ENCODE peak calls at places on chromosomes 4 and X, in ten cellular contexts. One of them, this sample, is unnamed.

GRCh38 chr4:118280501-118281218 is 72.1 kb downstream of the PRSS12 start:
- DNase-seq in brain pericyte: peak
- DNase-seq in IMR-90: peak
- DNase-seq in Kasumi-1: peak
- DNase-seq in GM12892: no peak
- DNase-seq in activated CD4-positive, alpha-beta T cell treated with anti-CD3 and anti-CD28 coated beads for 24 hours: peak
- DNase-seq in ELF-1: peak
- DNase-seq in left colon: peak
- DNase-seq in CD8-positive, alpha-beta memory T cell: peak
- DNase-seq in omental fat pad: no peak
- DNase-seq in this sample: peak

GRCh38 chr4:7524841-7525240 is 90.1 kb upstream of the PSAPL1 start:
- DNase-seq in omental fat pad: no peak
- DNase-seq in brain pericyte: no peak
- DNase-seq in left colon: no peak
- DNase-seq in Kasumi-1: no peak
- DNase-seq in activated CD4-positive, alpha-beta T cell treated with anti-CD3 and anti-CD28 coated beads for 24 hours: no peak
- DNase-seq in CD8-positive, alpha-beta memory T cell: no peak
- DNase-seq in GM12892: no peak
- DNase-seq in ELF-1: no peak
- DNase-seq in IMR-90: no peak
- DNase-seq in this sample: no peak

GRCh38 chrX:118156254-118156952 is 39.8 kb upstream of the KLHL13 start:
- DNase-seq in ELF-1: no peak
- DNase-seq in GM12892: no peak
- DNase-seq in CD8-positive, alpha-beta memory T cell: no peak
- DNase-seq in activated CD4-positive, alpha-beta T cell treated with anti-CD3 and anti-CD28 coated beads for 24 hours: no peak
- DNase-seq in left colon: no peak
- DNase-seq in Kasumi-1: no peak
- DNase-seq in omental fat pad: no peak
- DNase-seq in brain pericyte: no peak
- DNase-seq in IMR-90: no peak
- DNase-seq in this sample: no peak

GRCh38 chr4:48388504-48389154 is 47.3 kb downstream of the SLAIN2 start:
- DNase-seq in activated CD4-positive, alpha-beta T cell treated with anti-CD3 and anti-CD28 coated beads for 24 hours: no peak
- DNase-seq in IMR-90: peak
- DNase-seq in omental fat pad: no peak
- DNase-seq in left colon: no peak
- DNase-seq in Kasumi-1: no peak
- DNase-seq in brain pericyte: no peak
- DNase-seq in CD8-positive, alpha-beta memory T cell: no peak
- DNase-seq in GM12892: no peak
- DNase-seq in ELF-1: no peak
- DNase-seq in this sample: no peak

GRCh38 chrX:73561791-73562190 is 1.2 kb upstream of the CHIC1 start:
- DNase-seq in omental fat pad: no peak
- DNase-seq in brain pericyte: no peak
- DNase-seq in ELF-1: no peak
- DNase-seq in left colon: no peak
- DNase-seq in activated CD4-positive, alpha-beta T cell treated with anti-CD3 and anti-CD28 coated beads for 24 hours: no peak
- DNase-seq in IMR-90: peak
- DNase-seq in CD8-positive, alpha-beta memory T cell: no peak
- DNase-seq in Kasumi-1: no peak
- DNase-seq in GM12892: no peak
- DNase-seq in this sample: no peak

GRCh38 chr4:15963001-15963451 is at the start of gene FGFBP2:
- DNase-seq in ELF-1: peak
- DNase-seq in CD8-positive, alpha-beta memory T cell: peak
- DNase-seq in omental fat pad: no peak
- DNase-seq in IMR-90: peak
- DNase-seq in Kasumi-1: peak
- DNase-seq in activated CD4-positive, alpha-beta T cell treated with anti-CD3 and anti-CD28 coated beads for 24 hours: peak
- DNase-seq in GM12892: peak
- DNase-seq in brain pericyte: peak
- DNase-seq in left colon: peak
- DNase-seq in this sample: peak

GRCh38 chrX:11757729-11758399 is at the start of gene MSL3:
- DNase-seq in Kasumi-1: peak
- DNase-seq in activated CD4-positive, alpha-beta T cell treated with anti-CD3 and anti-CD28 coated beads for 24 hours: peak
- DNase-seq in brain pericyte: no peak
- DNase-seq in omental fat pad: no peak
- DNase-seq in IMR-90: peak
- DNase-seq in left colon: peak
- DNase-seq in CD8-positive, alpha-beta memory T cell: no peak
- DNase-seq in ELF-1: peak
- DNase-seq in GM12892: peak
- DNase-seq in this sample: peak

GRCh38 chr4:17511041-17511949 is 595 bp downstream of the QDPR start:
- DNase-seq in left colon: peak
- DNase-seq in ELF-1: peak
- DNase-seq in IMR-90: peak
- DNase-seq in Kasumi-1: peak
- DNase-seq in brain pericyte: no peak
- DNase-seq in GM12892: no peak
- DNase-seq in omental fat pad: peak
- DNase-seq in activated CD4-positive, alpha-beta T cell treated with anti-CD3 and anti-CD28 coated beads for 24 hours: peak
- DNase-seq in CD8-positive, alpha-beta memory T cell: no peak
- DNase-seq in this sample: peak

GRCh38 chr4:152815078-152815477 is 35.3 kb downstream of the ARFIP1 start:
- DNase-seq in left colon: no peak
- DNase-seq in GM12892: no peak
- DNase-seq in Kasumi-1: no peak
- DNase-seq in omental fat pad: no peak
- DNase-seq in IMR-90: no peak
- DNase-seq in ELF-1: no peak
- DNase-seq in brain pericyte: no peak
- DNase-seq in CD8-positive, alpha-beta memory T cell: no peak
- DNase-seq in activated CD4-positive, alpha-beta T cell treated with anti-CD3 and anti-CD28 coated beads for 24 hours: no peak
- DNase-seq in this sample: no peak

GRCh38 chr4:126895988-126896570 is 736.7 kb upstream of the INTU start:
- DNase-seq in Kasumi-1: no peak
- DNase-seq in ELF-1: no peak
- DNase-seq in GM12892: no peak
- DNase-seq in CD8-positive, alpha-beta memory T cell: no peak
- DNase-seq in activated CD4-positive, alpha-beta T cell treated with anti-CD3 and anti-CD28 coated beads for 24 hours: no peak
- DNase-seq in brain pericyte: no peak
- DNase-seq in omental fat pad: no peak
- DNase-seq in left colon: no peak
- DNase-seq in IMR-90: peak
- DNase-seq in this sample: no peak

GRCh38 chr4:158873795-158874359 is 105.1 kb downstream of the FNIP2 start:
- DNase-seq in GM12892: no peak
- DNase-seq in brain pericyte: peak
- DNase-seq in Kasumi-1: no peak
- DNase-seq in activated CD4-positive, alpha-beta T cell treated with anti-CD3 and anti-CD28 coated beads for 24 hours: no peak
- DNase-seq in IMR-90: peak
- DNase-seq in CD8-positive, alpha-beta memory T cell: no peak
- DNase-seq in omental fat pad: no peak
- DNase-seq in ELF-1: no peak
- DNase-seq in left colon: no peak
- DNase-seq in this sample: no peak

GRCh38 chrX:16212436-16212835 is 45.2 kb downstream of the MAGEB17 start:
- DNase-seq in GM12892: no peak
- DNase-seq in brain pericyte: no peak
- DNase-seq in left colon: no peak
- DNase-seq in CD8-positive, alpha-beta memory T cell: no peak
- DNase-seq in activated CD4-positive, alpha-beta T cell treated with anti-CD3 and anti-CD28 coated beads for 24 hours: no peak
- DNase-seq in Kasumi-1: no peak
- DNase-seq in omental fat pad: no peak
- DNase-seq in ELF-1: peak
- DNase-seq in IMR-90: peak
- DNase-seq in this sample: no peak

GRCh38 chr4:48490012-48490679 is at the start of gene ZAR1:
- DNase-seq in Kasumi-1: no peak
- DNase-seq in omental fat pad: no peak
- DNase-seq in ELF-1: peak
- DNase-seq in left colon: no peak
- DNase-seq in brain pericyte: no peak
- DNase-seq in GM12892: peak
- DNase-seq in activated CD4-positive, alpha-beta T cell treated with anti-CD3 and anti-CD28 coated beads for 24 hours: no peak
- DNase-seq in CD8-positive, alpha-beta memory T cell: no peak
- DNase-seq in IMR-90: no peak
- DNase-seq in this sample: no peak

GRCh38 chr4:102612824-102613366 is 111.7 kb downstream of the NFKB1 start:
- DNase-seq in CD8-positive, alpha-beta memory T cell: peak
- DNase-seq in ELF-1: no peak
- DNase-seq in GM12892: no peak
- DNase-seq in activated CD4-positive, alpha-beta T cell treated with anti-CD3 and anti-CD28 coated beads for 24 hours: no peak
- DNase-seq in Kasumi-1: peak
- DNase-seq in IMR-90: no peak
- DNase-seq in left colon: peak
- DNase-seq in omental fat pad: no peak
- DNase-seq in brain pericyte: no peak
- DNase-seq in this sample: peak

GRCh38 chr4:39922389-39922788 is 55.3 kb downstream of the PDS5A start:
- DNase-seq in left colon: no peak
- DNase-seq in omental fat pad: no peak
- DNase-seq in activated CD4-positive, alpha-beta T cell treated with anti-CD3 and anti-CD28 coated beads for 24 hours: no peak
- DNase-seq in GM12892: no peak
- DNase-seq in CD8-positive, alpha-beta memory T cell: no peak
- DNase-seq in IMR-90: no peak
- DNase-seq in brain pericyte: no peak
- DNase-seq in ELF-1: no peak
- DNase-seq in Kasumi-1: no peak
- DNase-seq in this sample: no peak

GRCh38 chr4:158500054-158500453 is 21.6 kb upstream of the RXFP1 start:
- DNase-seq in omental fat pad: no peak
- DNase-seq in activated CD4-positive, alpha-beta T cell treated with anti-CD3 and anti-CD28 coated beads for 24 hours: no peak
- DNase-seq in Kasumi-1: no peak
- DNase-seq in IMR-90: no peak
- DNase-seq in ELF-1: no peak
- DNase-seq in GM12892: no peak
- DNase-seq in left colon: no peak
- DNase-seq in brain pericyte: no peak
- DNase-seq in CD8-positive, alpha-beta memory T cell: no peak
- DNase-seq in this sample: no peak

GRCh38 chrX:50747471-50747900 is 66.5 kb downstream of the SHROOM4 start:
- DNase-seq in brain pericyte: no peak
- DNase-seq in Kasumi-1: peak
- DNase-seq in omental fat pad: no peak
- DNase-seq in IMR-90: peak
- DNase-seq in ELF-1: no peak
- DNase-seq in activated CD4-positive, alpha-beta T cell treated with anti-CD3 and anti-CD28 coated beads for 24 hours: no peak
- DNase-seq in CD8-positive, alpha-beta memory T cell: no peak
- DNase-seq in left colon: no peak
- DNase-seq in GM12892: no peak
- DNase-seq in this sample: no peak

GRCh38 chr4:15702941-15703403 is at the start of gene BST1:
- DNase-seq in activated CD4-positive, alpha-beta T cell treated with anti-CD3 and anti-CD28 coated beads for 24 hours: peak
- DNase-seq in left colon: peak
- DNase-seq in GM12892: peak
- DNase-seq in CD8-positive, alpha-beta memory T cell: peak
- DNase-seq in omental fat pad: peak
- DNase-seq in ELF-1: peak
- DNase-seq in IMR-90: peak
- DNase-seq in brain pericyte: peak
- DNase-seq in Kasumi-1: peak
- DNase-seq in this sample: peak

GRCh38 chr4:142211444-142211843 is 575.1 kb downstream of the IL15 start:
- DNase-seq in CD8-positive, alpha-beta memory T cell: no peak
- DNase-seq in Kasumi-1: no peak
- DNase-seq in IMR-90: no peak
- DNase-seq in left colon: no peak
- DNase-seq in omental fat pad: no peak
- DNase-seq in GM12892: no peak
- DNase-seq in ELF-1: no peak
- DNase-seq in brain pericyte: no peak
- DNase-seq in activated CD4-positive, alpha-beta T cell treated with anti-CD3 and anti-CD28 coated beads for 24 hours: no peak
- DNase-seq in this sample: no peak

GRCh38 chrX:29231800-29232199 is 644.6 kb downstream of the IL1RAPL1 start:
- DNase-seq in omental fat pad: no peak
- DNase-seq in Kasumi-1: peak
- DNase-seq in ELF-1: no peak
- DNase-seq in CD8-positive, alpha-beta memory T cell: no peak
- DNase-seq in activated CD4-positive, alpha-beta T cell treated with anti-CD3 and anti-CD28 coated beads for 24 hours: no peak
- DNase-seq in GM12892: no peak
- DNase-seq in IMR-90: peak
- DNase-seq in left colon: no peak
- DNase-seq in brain pericyte: no peak
- DNase-seq in this sample: no peak

GRCh38 chr4:2756691-2757350 is 685 bp upstream of the TNIP2 start:
- DNase-seq in activated CD4-positive, alpha-beta T cell treated with anti-CD3 and anti-CD28 coated beads for 24 hours: no peak
- DNase-seq in GM12892: no peak
- DNase-seq in ELF-1: no peak
- DNase-seq in Kasumi-1: no peak
- DNase-seq in IMR-90: no peak
- DNase-seq in brain pericyte: no peak
- DNase-seq in left colon: peak
- DNase-seq in CD8-positive, alpha-beta memory T cell: no peak
- DNase-seq in omental fat pad: no peak
- DNase-seq in this sample: no peak